ENCODE peak calls at places on chromosomes 16 and 17, in four cellular contexts. Q is MM.1S, V is RWPE1, W is HFFc6. C is an unnamed sample.

GRCh38 chr16:24919536-24919935 is 73.8 kb downstream of the SLC5A11 start:
- DNase-seq in V (no peak), Q (no peak), W (no peak), C (no peak)

GRCh38 chr17:2263183-2263954 is 40.2 kb downstream of the SMG6 start:
- DNase-seq in W (no peak), V (no peak), Q (no peak), C (no peak)

GRCh38 chr16:51982715-51983680 is 563.9 kb downstream of the TOX3 start:
- DNase-seq in W (peak), Q (peak), V (peak), C (peak)

GRCh38 chr17:77128895-77129567 is 11.7 kb upstream of the SEC14L1 start:
- DNase-seq in Q (no peak), V (no peak), W (no peak), C (no peak)

GRCh38 chr17:59859444-59860025 is 33.2 kb downstream of the TUBD1 start:
- DNase-seq in V (no peak), Q (peak), W (peak), C (no peak)

GRCh38 chr16:11674818-11675560 is 6.7 kb downstream of the SNN start:
- DNase-seq in W (no peak), V (peak), Q (peak), C (no peak)

GRCh38 chr16:3017806-3018506 is at the start of gene CLDN6:
- DNase-seq in Q (no peak), W (no peak), V (no peak), C (no peak)

GRCh38 chr17:6138761-6139446 is 68.7 kb downstream of the WSCD1 start:
- DNase-seq in W (no peak), V (no peak), Q (no peak), C (no peak)

GRCh38 chr17:40311575-40311974 is 2.6 kb downstream of the RARA start:
- DNase-seq in W (no peak), V (peak), Q (no peak), C (no peak)

GRCh38 chr17:72334205-72334604 is 213.4 kb downstream of the SOX9 start:
- DNase-seq in W (peak), V (no peak), Q (no peak), C (no peak)

GRCh38 chr16:6484931-6485330 is 847.7 kb upstream of the RBFOX1 start:
- DNase-seq in Q (no peak), W (no peak), V (no peak), C (no peak)

GRCh38 chr16:77469639-77470038 is 34.8 kb upstream of the ADAMTS18 start:
- DNase-seq in W (no peak), V (no peak), Q (no peak), C (no peak)

GRCh38 chr17:6094926-6095325 is 24.7 kb downstream of the WSCD1 start:
- DNase-seq in V (no peak), Q (no peak), W (no peak), C (no peak)

GRCh38 chr17:64094412-64094811 is 35.5 kb downstream of the ERN1 start:
- DNase-seq in Q (no peak), W (no peak), V (no peak), C (no peak)

GRCh38 chr16:87086156-87086555 is 231.0 kb downstream of the C16orf95 start:
- DNase-seq in Q (no peak), V (no peak), W (peak), C (no peak)

GRCh38 chr16:87713469-87714229 is 52.1 kb downstream of the KLHDC4 start:
- DNase-seq in W (no peak), Q (no peak), V (no peak), C (peak)

GRCh38 chr17:41948747-41949460 is 17.7 kb upstream of the CNP start:
- DNase-seq in W (no peak), Q (no peak), V (no peak), C (no peak)

GRCh38 chr16:85846461-85846860 is 47.0 kb downstream of the COX4I1 start:
- DNase-seq in W (no peak), Q (no peak), V (no peak), C (no peak)

GRCh38 chr16:10616744-10617640 is 36.6 kb upstream of the EMP2 start:
- DNase-seq in V (peak), W (peak), Q (no peak), C (no peak)

GRCh38 chr16:49540836-49541235 is 167.2 kb downstream of the C16orf78 start:
- DNase-seq in V (no peak), W (no peak), Q (no peak), C (no peak)

GRCh38 chr17:50529849-50530248 is 2.7 kb upstream of the EPN3 start:
- DNase-seq in W (no peak), Q (no peak), V (no peak), C (no peak)

GRCh38 chr17:82684207-82684903 is 14.1 kb downstream of the RAB40B start:
- DNase-seq in V (no peak), Q (no peak), W (no peak), C (peak)

GRCh38 chr17:48492401-48493298 is 38.2 kb downstream of the HOXB1 start:
- DNase-seq in W (peak), V (peak), Q (peak), C (peak)

GRCh38 chr17:6510321-6511023 is 45.9 kb downstream of the PITPNM3 start:
- DNase-seq in W (peak), Q (no peak), V (no peak), C (no peak)

GRCh38 chr17:77439382-77440013 is 298.7 kb downstream of the SEC14L1 start:
- DNase-seq in W (no peak), V (no peak), Q (no peak), C (no peak)

GRCh38 chr17:51154176-51154575 is 817 bp downstream of the NME1 start:
- DNase-seq in Q (peak), V (no peak), W (no peak), C (no peak)

GRCh38 chr17:73410586-73411329 is 99.0 kb upstream of the CDC42EP4 start:
- DNase-seq in W (no peak), V (no peak), Q (no peak), C (no peak)

GRCh38 chr16:68762996-68763756 is 26.1 kb downstream of the CDH1 start:
- DNase-seq in W (peak), V (no peak), Q (no peak), C (no peak)

GRCh38 chr16:8614435-8615029 is 7.0 kb upstream of the METTL22 start:
- DNase-seq in V (no peak), W (no peak), Q (no peak), C (no peak)

GRCh38 chr16:55252577-55252976 is 71.4 kb upstream of the IRX6 start:
- DNase-seq in Q (peak), W (no peak), V (no peak), C (no peak)
- TF ChIP-seq CTCF in Q (peak), W (peak), V (no peak), C (no peak)

DNA sequence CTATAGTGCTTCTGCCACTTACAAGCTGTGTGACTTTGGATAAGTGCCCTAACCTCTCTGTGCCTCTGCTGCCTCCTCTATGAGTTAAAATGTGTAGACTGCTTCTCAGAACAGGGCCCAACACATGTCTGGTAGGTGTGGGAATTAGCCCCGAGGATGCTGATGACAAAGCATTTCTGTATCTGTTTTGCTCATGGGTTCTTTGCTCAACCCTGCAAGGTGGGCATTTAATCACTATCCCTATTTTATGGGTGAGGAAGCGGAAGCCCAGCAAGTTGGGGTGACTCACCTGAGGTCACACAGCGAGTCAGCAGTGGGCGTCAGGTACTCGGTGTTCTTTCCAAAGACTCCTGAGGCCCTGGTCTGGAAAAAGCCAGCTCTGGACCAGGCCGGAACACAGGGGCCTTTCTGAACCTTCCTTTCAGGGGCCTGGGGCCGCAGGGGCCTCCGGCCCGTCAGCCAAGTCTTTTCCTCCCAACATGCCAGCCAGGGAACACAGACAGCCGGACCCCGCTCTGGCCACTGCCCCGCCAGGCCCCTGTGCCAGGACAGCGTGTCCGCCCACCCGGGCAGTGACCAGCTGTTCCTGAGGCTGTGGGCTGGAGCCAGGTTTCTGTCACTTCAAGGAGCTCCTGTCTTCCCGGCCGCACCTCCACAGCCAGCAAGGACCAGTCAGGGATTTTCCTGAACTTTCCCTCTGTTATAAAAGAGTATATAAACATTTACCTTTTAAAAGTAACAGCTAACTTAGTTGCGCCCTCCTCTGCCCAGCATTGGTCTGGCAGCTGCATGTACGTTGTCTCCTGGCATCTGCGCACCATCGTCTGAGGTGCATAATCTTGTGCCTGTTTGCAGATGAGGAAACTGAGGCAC is 62.5 kb downstream of the SREBF1 start:
- DNase-seq in Q (no peak), V (peak), W (peak), C (no peak)
- TF ChIP-seq CTCF in Q (no peak), V (peak), W (peak), C (no peak)

DNA sequence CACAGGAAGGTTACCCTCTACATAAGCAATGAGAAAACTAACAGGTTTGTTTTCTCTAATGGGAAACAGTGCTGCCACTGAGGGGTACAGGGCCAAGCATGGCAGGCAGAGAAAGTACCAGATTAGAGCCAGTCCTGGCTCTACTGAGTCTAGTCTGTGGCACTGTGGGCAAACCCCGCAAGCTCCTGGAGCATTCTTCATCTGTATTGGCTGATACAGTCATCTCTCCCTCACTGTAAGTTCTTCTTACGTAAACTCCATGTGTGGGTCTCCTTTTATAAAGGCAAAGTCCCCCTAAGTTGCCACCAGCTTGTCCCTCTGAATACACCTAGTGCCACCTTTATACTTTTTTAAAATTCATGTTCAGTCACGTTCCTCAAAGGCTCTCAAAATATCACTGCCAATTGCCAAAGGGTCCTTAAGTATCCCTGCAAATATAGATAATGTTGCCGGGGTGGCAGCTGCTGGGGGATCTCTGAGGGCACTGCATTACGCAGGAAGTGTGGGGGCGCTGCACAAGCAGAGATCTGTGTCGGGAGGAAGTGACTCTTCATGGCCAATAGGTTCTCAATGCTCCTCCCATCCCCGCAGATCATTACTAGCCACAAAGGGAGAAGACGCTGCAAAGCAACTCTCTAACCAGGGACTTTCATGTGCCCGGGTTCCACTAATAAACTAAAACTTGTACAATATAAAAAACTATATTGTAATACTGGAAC is 18.8 kb downstream of the XPO6 start:
- DNase-seq in V (no peak), W (no peak), Q (no peak), C (peak)
- TF ChIP-seq CTCF in V (no peak), W (peak), Q (no peak), C (no peak)

GRCh38 chr16:70715113-70715711 is 29.4 kb upstream of the MTSS2 start:
- DNase-seq in Q (no peak), V (peak), W (peak), C (no peak)
- TF ChIP-seq CTCF in Q (no peak), V (no peak), W (peak), C (no peak)

DNA sequence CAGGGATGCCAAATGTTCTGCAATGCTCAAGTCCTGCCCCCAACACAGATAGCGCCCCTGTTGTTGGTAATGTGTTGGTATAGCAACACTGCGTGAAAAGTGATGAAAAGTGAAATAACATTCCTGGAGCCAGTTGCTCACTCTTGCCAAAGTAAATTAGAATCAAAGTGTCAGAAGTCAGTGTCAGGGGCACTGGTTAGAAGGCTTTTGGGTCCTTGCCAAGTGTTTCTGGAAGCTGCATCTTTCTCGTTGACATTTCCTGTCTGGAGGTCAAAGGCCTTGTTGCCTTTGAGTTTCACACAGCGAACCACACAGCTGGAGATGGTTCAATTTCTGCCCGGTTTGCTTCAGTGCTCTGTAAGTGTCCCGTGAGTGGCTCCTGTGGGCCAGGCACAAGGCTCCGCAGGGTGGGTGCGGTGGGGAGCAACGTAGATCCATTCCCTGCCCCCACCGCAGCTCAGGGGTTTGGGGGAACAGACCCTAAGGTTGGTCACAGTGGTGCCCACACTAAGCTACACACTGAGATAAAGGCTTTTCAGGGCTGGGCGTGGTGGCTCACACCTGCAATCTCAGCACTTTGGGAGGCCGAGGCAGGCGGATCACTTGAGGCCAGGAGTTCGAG is 3.6 kb upstream of the SLC16A5 start:
- DNase-seq in W (no peak), Q (peak), V (no peak), C (no peak)
- TF ChIP-seq CTCF in W (no peak), Q (no peak), V (no peak), C (no peak)

C was measured in GM20000.